ENCODE peak calls at places on chromosomes 3 and 15, in nine cellular contexts. D is SW480; I is effector CD4-positive, alpha-beta T cell; T is progenitor cell of endocrine pancreas; N is fibroblast of villous mesenchyme; B is AML-193; M is mesendoderm; H is A549; O is stimulated activated CD8-positive, alpha-beta memory T cell treated with anti-CD3 and anti-CD28 coated beads, Interleukin-12 subunit alpha, Interleukin-12 subunit beta, amount 100 ng/mL, for 4 hours. E is an unnamed sample.

GRCh38 chr3:157201648-157202278 is 41.8 kb upstream of the CCNL1 start:
- DNase-seq in D (peak; percentile 68), I (no peak), T (no peak), N (peak; percentile 63), B (peak; percentile 82), M (peak; percentile 65), H (peak; percentile 57), O (no peak), E (peak; percentile 45)

GRCh38 chr3:11908981-11909698 is 62.5 kb upstream of the TAMM41 start:
- DNase-seq in D (no peak), I (no peak), T (no peak), N (no peak), B (no peak), M (no peak), H (no peak), O (no peak), E (no peak)

GRCh38 chr3:36911990-36912804 is 32.7 kb downstream of the TRANK1 start:
- DNase-seq in D (peak; percentile 55), I (peak; percentile 25), T (no peak), N (peak; percentile 94), B (peak; percentile 94), M (no peak), H (peak; percentile 47), O (no peak), E (peak; percentile 69)

GRCh38 chr3:37163262-37164020 is 10.9 kb downstream of the LRRFIP2 start:
- DNase-seq in D (peak; percentile 23), I (no peak), T (no peak), N (peak; percentile 93), B (no peak), M (peak; percentile 51), H (no peak), O (no peak), E (no peak)

GRCh38 chr15:41891946-41892345 is 1.9 kb downstream of the SPTBN5 start:
- DNase-seq in D (no peak), I (no peak), T (no peak), N (no peak), B (no peak), M (no peak), H (no peak), O (no peak), E (no peak)

GRCh38 chr3:129868912-129869311 is 24.6 kb downstream of the TMCC1 start:
- DNase-seq in D (no peak), I (no peak), T (no peak), N (no peak), B (no peak), M (no peak), H (no peak), O (no peak), E (no peak)

GRCh38 chr3:29430558-29430971 is 149.7 kb downstream of the RBMS3 start:
- DNase-seq in D (no peak), I (no peak), T (no peak), N (peak; percentile 69), B (no peak), M (peak; percentile 31), H (no peak), O (no peak), E (no peak)

GRCh38 chr3:39727415-39727814 is 82.0 kb upstream of the MYRIP start:
- DNase-seq in D (no peak), I (no peak), T (no peak), N (no peak), B (no peak), M (peak; percentile 51), H (no peak), O (no peak), E (no peak)

GRCh38 chr15:57708047-57708446 is 1.5 kb downstream of the POLR2M start:
- DNase-seq in D (no peak), I (no peak), T (no peak), N (peak; percentile 67), B (no peak), M (no peak), H (no peak), O (no peak), E (no peak)

GRCh38 chr3:175065492-175065891 is 206.4 kb downstream of the NAALADL2 start:
- DNase-seq in D (no peak), I (no peak), T (no peak), N (peak; percentile 34), B (no peak), M (no peak), H (no peak), O (no peak), E (no peak)

GRCh38 chr15:59688383-59688887 is 685 bp downstream of the BNIP2 start:
- DNase-seq in D (peak; percentile 77), I (peak; percentile 26), T (no peak), N (peak; percentile 90), B (peak; percentile 55), M (no peak), H (peak; percentile 25), O (no peak), E (no peak)

GRCh38 chr3:172334743-172335142 is 113.5 kb downstream of the GHSR start:
- DNase-seq in D (no peak), I (no peak), T (no peak), N (no peak), B (no peak), M (no peak), H (no peak), O (no peak), E (no peak)

GRCh38 chr15:40789999-40790398 is 16.9 kb upstream of the ZFYVE19 start:
- DNase-seq in D (no peak), I (no peak), T (no peak), N (no peak), B (no peak), M (no peak), H (no peak), O (no peak), E (no peak)

GRCh38 chr3:32176989-32177701 is 61.3 kb upstream of the CMTM8 start:
- DNase-seq in D (peak; percentile 80), I (peak; percentile 62), T (peak; percentile 61), N (peak; percentile 53), B (peak; percentile 75), M (peak; percentile 84), H (peak; percentile 32), O (no peak), E (peak; percentile 82)

GRCh38 chr3:139633511-139633910 is 44.3 kb downstream of the NMNAT3 start:
- DNase-seq in D (no peak), I (no peak), T (no peak), N (no peak), B (no peak), M (no peak), H (no peak), O (no peak), E (no peak)

GRCh38 chr15:83654379-83655236 is 685 bp downstream of the ADAMTSL3 start:
- DNase-seq in D (no peak), I (no peak), T (no peak), N (no peak), B (no peak), M (peak; percentile 82), H (no peak), O (no peak), E (peak; percentile 41)

GRCh38 chr3:184282941-184283340 is 7.1 kb downstream of the ECE2 start:
- DNase-seq in D (no peak), I (no peak), T (no peak), N (no peak), B (no peak), M (peak; percentile 13), H (no peak), O (no peak), E (no peak)

GRCh38 chr15:55239440-55240124 is 42.8 kb upstream of the RSL24D1 start:
- DNase-seq in D (no peak), I (no peak), T (no peak), N (no peak), B (no peak), M (no peak), H (no peak), O (no peak), E (no peak)

GRCh38 chr3:98893740-98894139 is 7.8 kb downstream of the DCBLD2 start:
- DNase-seq in D (no peak), I (no peak), T (no peak), N (peak; percentile 45), B (no peak), M (peak; percentile 92), H (no peak), O (no peak), E (no peak)

GRCh38 chr3:188389711-188390346 is 235.9 kb downstream of the LPP start:
- DNase-seq in D (no peak), I (no peak), T (no peak), N (no peak), B (no peak), M (no peak), H (no peak), O (peak; percentile 2), E (no peak)

GRCh38 chr3:42035816-42036482 is 55.2 kb upstream of the TRAK1 start:
- DNase-seq in D (no peak), I (no peak), T (no peak), N (peak; percentile 40), B (no peak), M (no peak), H (no peak), O (no peak), E (no peak)

GRCh38 chr15:51232581-51232980 is 105.8 kb downstream of the CYP19A1 start:
- DNase-seq in D (no peak), I (no peak), T (no peak), N (no peak), B (no peak), M (no peak), H (no peak), O (no peak), E (no peak)

E was measured in hepatocyte.